ENCODE peak calls at places on chromosomes 7 and 10, in nine cellular contexts. M is A549; I is fibroblast of lung; U is esophagus squamous epithelium; E is aorta; Z is ovary; N is cardiac muscle cell; A is CD8-positive, alpha-beta T cell; O is psoas muscle. C is an unnamed sample.

GRCh38 chr10:70978816-70979215 is 90.5 kb upstream of the PCBD1 start:
- DNase-seq in M (no peak), I (no peak), U (no peak), E (no peak), Z (no peak), N (no peak), A (no peak), O (no peak), C (no peak)

GRCh38 chr7:137696376-137696775 is 150.4 kb downstream of the DGKI start:
- DNase-seq in M (no peak), I (no peak), U (no peak), E (no peak), Z (no peak), N (no peak), A (no peak), O (no peak), C (no peak)

GRCh38 chr7:93941956-93942355 is 20.4 kb downstream of the GNG11 start:
- DNase-seq in M (no peak), I (peak; percentile 33), U (no peak), E (no peak), Z (no peak), N (no peak), A (no peak), O (no peak), C (no peak)

GRCh38 chr10:89274928-89275327 is 23.4 kb upstream of the LIPA start:
- DNase-seq in M (no peak), I (peak; percentile 30), U (no peak), E (no peak), Z (no peak), N (no peak), A (no peak), O (no peak), C (no peak)

GRCh38 chr10:113045155-113046055 is 95.4 kb downstream of the TCF7L2 start:
- DNase-seq in M (peak; percentile 38), I (peak; percentile 83), U (no peak), E (no peak), Z (no peak), N (no peak), A (no peak), O (no peak), C (no peak)

GRCh38 chr10:37711617-37712488 is 145.6 kb downstream of the ZNF248 start:
- DNase-seq in M (no peak), I (no peak), U (no peak), E (no peak), Z (peak; percentile 23), N (no peak), A (no peak), O (no peak), C (peak; percentile 43)

GRCh38 chr7:121494531-121494930 is 98.4 kb upstream of the FAM3C start:
- DNase-seq in M (no peak), I (no peak), U (no peak), E (no peak), Z (no peak), N (no peak), A (no peak), O (no peak), C (no peak)

GRCh38 chr7:97187067-97187466 is 69.6 kb downstream of the SDHAF3 start:
- DNase-seq in M (no peak), I (peak; percentile 48), U (no peak), E (no peak), Z (no peak), N (no peak), A (no peak), O (no peak), C (no peak)

DNA sequence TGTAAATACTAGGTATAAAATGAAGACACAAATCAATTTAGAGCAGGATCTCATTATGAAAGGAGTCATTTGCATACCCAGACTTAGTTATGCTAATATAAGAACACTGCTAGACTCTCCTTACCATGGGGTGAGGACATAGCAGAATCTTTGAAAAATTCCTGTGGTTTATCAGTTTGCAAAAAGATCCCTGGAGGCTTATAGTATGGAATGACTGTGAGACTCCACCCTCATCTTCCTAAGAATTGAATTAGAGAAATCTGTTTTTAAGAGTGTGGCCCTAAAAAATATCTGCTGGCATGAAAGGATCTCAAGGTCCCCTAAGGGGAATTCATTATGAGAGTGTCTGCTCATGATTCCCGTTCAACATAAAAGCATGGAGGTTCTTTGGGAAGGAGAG is 63.2 kb downstream of the WNT2 start:
- DNase-seq in M (no peak), I (peak; percentile 18), U (no peak), E (no peak), Z (no peak), N (no peak), A (no peak), O (no peak), C (no peak)
- H3K4me3 ChIP-seq in M (no peak overlapping the region), I (no peak overlapping the region), U (no peak overlapping the region), E (no peak overlapping the region), Z (no peak overlapping the region), N (no peak overlapping the region), A (no peak overlapping the region), O (no peak overlapping the region), C (no peak overlapping the region)

GRCh38 chr7:47763063-47763974 is 181.4 kb upstream of the TNS3 start:
- DNase-seq in M (peak; percentile 99), I (peak; percentile 88), U (no peak), E (no peak), Z (no peak), N (no peak), A (no peak), O (no peak), C (no peak)

GRCh38 chr7:47764746-47765145 is 182.8 kb upstream of the TNS3 start:
- DNase-seq in M (no peak), I (peak; percentile 33), U (no peak), E (no peak), Z (no peak), N (no peak), A (no peak), O (no peak), C (no peak)

GRCh38 chr7:47765373-47765979 is 182.8 kb downstream of the PKD1L1 start:
- DNase-seq in M (no peak), I (no peak), U (no peak), E (no peak), Z (no peak), N (no peak), A (no peak), O (no peak), C (no peak)

GRCh38 chr7:47762207-47762606 is 180.3 kb upstream of the TNS3 start:
- DNase-seq in M (no peak), I (no peak), U (no peak), E (no peak), Z (no peak), N (no peak), A (no peak), O (no peak), C (no peak)

DNA sequence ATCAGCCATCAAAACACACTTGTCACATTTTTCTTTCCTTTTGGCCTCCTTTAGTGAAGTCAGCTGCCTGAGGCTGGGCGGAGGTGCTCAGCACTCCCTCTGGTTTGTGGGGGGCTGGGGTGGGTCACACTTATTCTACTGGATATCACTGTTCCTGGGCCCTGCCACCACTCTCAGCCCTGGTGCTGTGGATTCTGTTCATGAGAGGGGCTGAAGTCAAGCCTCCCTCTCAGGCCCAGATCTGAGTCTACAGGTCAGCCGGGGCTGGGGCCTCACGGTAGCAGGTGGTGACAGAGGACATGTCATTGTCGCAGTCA is 180.8 kb upstream of the TNS3 start:
- DNase-seq in M (no peak), I (no peak), U (no peak), E (no peak), Z (no peak), N (no peak), A (no peak), O (no peak), C (no peak)
- H3K27ac ChIP-seq in M (peak overlapping the region; percentile 96), I (peak overlapping the region; percentile 90), U (no peak overlapping the region), E (no peak overlapping the region), Z (no peak overlapping the region), N (no peak overlapping the region), A (no peak overlapping the region), O (no peak overlapping the region), C (no peak overlapping the region)

GRCh38 chr10:31290386-31290785 is 28.6 kb upstream of the ZEB1 start:
- DNase-seq in M (no peak), I (no peak), U (no peak), E (no peak), Z (no peak), N (no peak), A (no peak), O (no peak), C (no peak)

GRCh38 chr10:31294556-31294955 is 24.5 kb upstream of the ZEB1 start:
- DNase-seq in M (no peak), I (no peak), U (no peak), E (no peak), Z (no peak), N (no peak), A (no peak), O (no peak), C (no peak)

GRCh38 chr10:31291123-31291522 is 27.9 kb upstream of the ZEB1 start:
- DNase-seq in M (no peak), I (no peak), U (no peak), E (no peak), Z (no peak), N (no peak), A (no peak), O (no peak), C (no peak)

GRCh38 chr10:31288001-31288400 is 31.0 kb upstream of the ZEB1 start:
- DNase-seq in M (no peak), I (no peak), U (no peak), E (no peak), Z (no peak), N (no peak), A (no peak), O (no peak), C (no peak)

DNA sequence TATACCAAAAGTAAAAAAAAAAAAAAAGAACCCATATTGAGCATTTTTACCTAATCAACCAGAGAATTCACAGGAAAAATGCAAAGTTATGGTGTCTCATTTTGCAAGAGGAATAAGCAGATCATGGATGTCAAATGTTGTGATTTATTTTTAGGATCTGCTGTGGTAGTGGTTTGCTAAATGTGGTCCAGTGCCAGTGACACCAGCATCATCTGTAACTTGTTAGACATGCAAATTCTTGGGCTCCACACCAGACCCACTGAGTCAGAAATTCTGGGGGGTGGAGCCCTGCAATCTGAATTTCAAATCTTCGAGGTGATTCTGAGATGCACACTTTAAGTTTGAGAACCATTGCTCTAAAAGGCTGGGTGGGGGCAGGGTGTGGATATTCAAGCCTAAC is 30.1 kb upstream of the ZEB1 start:
- DNase-seq in M (no peak), I (no peak), U (no peak), E (no peak), Z (no peak), N (no peak), A (no peak), O (no peak), C (no peak)
- H3K4me1 ChIP-seq in M (no peaks in the 10 kb centered on the region), I (peaks cover 2% of the 10 kb centered on the region), U (no peaks in the 10 kb centered on the region), E (no peaks in the 10 kb centered on the region), Z (no peaks in the 10 kb centered on the region), N (no peaks in the 10 kb centered on the region), A (no peaks in the 10 kb centered on the region), O (no peaks in the 10 kb centered on the region), C (no peaks in the 10 kb centered on the region)

DNA sequence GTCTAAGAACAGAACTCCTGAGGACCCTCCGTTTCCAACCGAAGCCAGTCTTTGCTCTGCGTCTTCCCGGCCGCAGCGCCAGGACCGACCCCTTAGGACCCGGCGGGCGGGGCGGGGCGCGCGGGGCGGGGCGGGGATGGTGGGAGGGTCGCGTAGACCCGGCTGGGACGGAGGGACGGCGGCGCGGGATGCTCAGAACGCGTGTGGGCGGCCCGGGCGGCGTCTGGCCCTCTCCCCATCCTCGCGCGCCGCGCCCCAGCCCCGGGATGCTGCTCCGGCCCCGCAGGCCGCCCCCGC is at the start of gene UTF1:
- DNase-seq in M (no peak), I (no peak), U (no peak), E (no peak), Z (no peak), N (no peak), A (no peak), O (no peak), C (no peak)
- H3K4me3 ChIP-seq in M (peak within 1 kb of the TSS; percentile 37), I (no peak within 1 kb of the TSS), U (no peak within 1 kb of the TSS), E (no peak within 1 kb of the TSS), Z (no peak within 1 kb of the TSS), N (peak within 1 kb of the TSS; percentile 25), A (no peak within 1 kb of the TSS), O (peak within 1 kb of the TSS; percentile 25), C (no peak within 1 kb of the TSS)

C was measured in right cardiac atrium.